ENCODE peak calls at places on chromosomes 16 and 17, in four cellular contexts. Q is HCT116, U is fibroblast of mammary gland, I is AG09309. W is an unnamed sample.

GRCh38 chr17:50944054-50944901 is 78.1 kb upstream of the TOB1 start:
- DNase-seq in U (peak), Q (no peak), I (no peak), W (peak)

GRCh38 chr17:81094744-81095607 is 60.0 kb downstream of the BAIAP2 start:
- DNase-seq in Q (peak), U (peak), I (peak), W (no peak)

GRCh38 chr16:69861276-69862030 is 89.7 kb upstream of the CLEC18A start:
- DNase-seq in I (peak), U (peak), Q (no peak), W (peak)

GRCh38 chr16:85600078-85600477 is 13.0 kb upstream of the GSE1 start:
- DNase-seq in U (no peak), Q (no peak), I (no peak), W (no peak)

GRCh38 chr17:41812176-41813038 is at the start of gene FKBP10:
- DNase-seq in Q (peak), U (peak), I (no peak), W (peak)

GRCh38 chr16:11087691-11088431 is 143.5 kb downstream of the CLEC16A start:
- DNase-seq in I (no peak), U (no peak), Q (no peak), W (no peak)

GRCh38 chr17:1022278-1023024 is 25.5 kb downstream of the TIMM22 start:
- DNase-seq in Q (no peak), U (no peak), I (no peak), W (no peak)

GRCh38 chr16:31215287-31216115 is 1.4 kb downstream of the PYDC1 start:
- DNase-seq in U (peak), I (no peak), Q (peak), W (peak)

GRCh38 chr16:86565181-86565631 is 1.4 kb upstream of the FOXC2 start:
- DNase-seq in Q (no peak), U (no peak), I (no peak), W (no peak)

GRCh38 chr16:19540241-19540970 is 15.1 kb upstream of the VPS35L start:
- DNase-seq in Q (no peak), I (no peak), U (no peak), W (no peak)

GRCh38 chr16:89200850-89201466 is 621 bp upstream of the SLC22A31 start:
- DNase-seq in Q (no peak), U (no peak), I (no peak), W (no peak)

GRCh38 chr17:18858567-18859245 is 775 bp downstream of the PRPSAP2 start:
- DNase-seq in I (no peak), Q (no peak), U (no peak), W (no peak)

GRCh38 chr17:65103431-65103830 is 33.7 kb upstream of the RGS9 start:
- DNase-seq in U (no peak), I (no peak), Q (no peak), W (no peak)

GRCh38 chr17:81579821-81580321 is 27.7 kb upstream of the FAAP100 start:
- DNase-seq in Q (no peak), U (peak), I (no peak), W (no peak)

GRCh38 chr16:81715358-81716196 is 63.5 kb upstream of the PLCG2 start:
- DNase-seq in Q (no peak), I (no peak), U (no peak), W (no peak)

GRCh38 chr17:28792877-28793666 is 49.3 kb downstream of the TRAF4 start:
- DNase-seq in I (no peak), Q (no peak), U (no peak), W (no peak)

GRCh38 chr16:68000024-68000423 is 740 bp upstream of the DPEP2 start:
- DNase-seq in I (no peak), Q (no peak), U (no peak), W (no peak)

GRCh38 chr17:49218941-49219913 is 8.7 kb downstream of the ABI3 start:
- DNase-seq in Q (no peak), I (no peak), U (no peak), W (no peak)

GRCh38 chr16:27703121-27703520 is 153.2 kb downstream of the KATNIP start:
- DNase-seq in I (no peak), U (no peak), Q (no peak), W (no peak)

GRCh38 chr16:88508868-88509748 is 56.0 kb downstream of the ZFPM1 start:
- DNase-seq in U (no peak), I (no peak), Q (no peak), W (no peak)

GRCh38 chr17:81514735-81515529 is 2.3 kb upstream of the ACTG1 start:
- DNase-seq in I (no peak), U (peak), Q (peak), W (no peak)

GRCh38 chr17:34382586-34383224 is 19.7 kb upstream of the CCL1 start:
- DNase-seq in U (no peak), I (no peak), Q (no peak), W (no peak)

GRCh38 chr17:284676-285355 is 67.8 kb downstream of the RPH3AL start:
- DNase-seq in I (no peak), U (no peak), Q (no peak), W (no peak)

GRCh38 chr17:17926840-17927449 is 45.3 kb downstream of the TOM1L2 start:
- DNase-seq in Q (no peak), U (no peak), I (no peak), W (no peak)

GRCh38 chr17:28335959-28336871 is 654 bp downstream of the TNFAIP1 start:
- DNase-seq in Q (peak), I (peak), U (peak), W (peak)

GRCh38 chr16:29844575-29845331 is 18.3 kb downstream of the CDIPT start:
- DNase-seq in I (no peak), Q (no peak), U (peak), W (no peak)

GRCh38 chr16:3960049-3960809 is 79.7 kb upstream of the CREBBP start:
- DNase-seq in I (no peak), Q (no peak), U (no peak), W (no peak)

GRCh38 chr17:28992202-28992601 is 13.6 kb downstream of the SEZ6 start:
- DNase-seq in U (no peak), I (no peak), Q (no peak), W (no peak)

GRCh38 chr17:56676807-56677206 is 83.3 kb downstream of the NOG start:
- DNase-seq in Q (no peak), I (no peak), U (no peak), W (no peak)

GRCh38 chr16:25689137-25689836 is 2.5 kb upstream of the HS3ST4 start:
- DNase-seq in U (no peak), Q (no peak), I (no peak), W (peak)
- H3K4me3 ChIP-seq in U (no peak), Q (no peak), I (no peak), W (no peak)

GRCh38 chr16:78505544-78506371 is 406.3 kb downstream of the WWOX start:
- DNase-seq in I (no peak), Q (no peak), U (peak), W (no peak)
- TF ChIP-seq CTCF in I (no peak), Q (no peak), U (peak), W (no peak)

GRCh38 chr16:1183235-1183907 is 30.5 kb downstream of the CACNA1H start:
- DNase-seq in I (no peak), U (peak), Q (no peak), W (no peak)
- H3K4me3 ChIP-seq in I (no peak), U (no peak), Q (no peak), W (no peak)

GRCh38 chr17:12492450-12492849 is 173.2 kb upstream of the MYOCD start:
- DNase-seq in U (peak), I (no peak), Q (no peak), W (peak)
- TF ChIP-seq CTCF in U (no peak), I (no peak), Q (no peak), W (no peak)

GRCh38 chr16:2212362-2213324 is 2.0 kb upstream of the BRICD5 start:
- DNase-seq in Q (no peak), I (no peak), U (no peak), W (peak)
- H3K4me3 ChIP-seq in Q (peak), I (peak), U (peak), W (peak)

DNA sequence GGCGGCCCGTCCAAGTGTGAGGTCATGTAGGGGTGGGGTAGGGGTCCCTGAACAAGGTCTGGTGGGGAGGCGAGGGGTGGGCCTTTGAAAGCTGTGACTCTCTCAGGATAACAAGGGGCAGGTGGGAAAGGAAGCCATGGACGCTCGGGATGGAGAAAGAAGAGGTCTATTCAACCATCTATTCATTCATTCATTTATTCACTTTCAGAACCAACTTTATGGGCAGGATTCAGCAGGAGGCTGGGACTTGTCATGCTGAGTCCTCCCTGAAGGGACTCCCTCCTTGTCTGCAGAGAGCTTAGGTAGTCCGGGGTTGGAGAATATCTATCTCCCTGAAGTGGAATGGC is 8.6 kb upstream of the CD300A start:
- DNase-seq in I (no peak), Q (no peak), U (no peak), W (no peak)
- TF ChIP-seq CTCF in I (no peak), Q (no peak), U (no peak), W (no peak)

DNA sequence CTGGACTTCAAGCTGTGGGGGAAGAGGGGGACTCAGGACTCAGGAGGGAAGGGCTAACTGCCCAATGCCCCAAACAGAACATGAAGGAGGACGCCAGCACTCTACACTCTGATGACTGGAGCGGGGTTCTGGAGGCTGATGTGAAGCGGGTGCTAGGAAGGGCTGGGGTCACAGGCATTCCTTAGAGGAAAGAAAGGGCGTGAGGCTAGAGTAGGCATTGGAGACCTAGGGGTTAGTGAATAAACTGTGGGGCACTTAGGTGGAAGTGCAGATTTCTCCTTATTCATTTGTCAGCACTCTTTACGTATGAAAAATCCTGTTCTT is 760 bp upstream of the LMF1 start:
- DNase-seq in U (no peak), Q (no peak), I (no peak), W (no peak)
- H3K4me3 ChIP-seq in U (no peak), Q (peak), I (no peak), W (peak)

DNA sequence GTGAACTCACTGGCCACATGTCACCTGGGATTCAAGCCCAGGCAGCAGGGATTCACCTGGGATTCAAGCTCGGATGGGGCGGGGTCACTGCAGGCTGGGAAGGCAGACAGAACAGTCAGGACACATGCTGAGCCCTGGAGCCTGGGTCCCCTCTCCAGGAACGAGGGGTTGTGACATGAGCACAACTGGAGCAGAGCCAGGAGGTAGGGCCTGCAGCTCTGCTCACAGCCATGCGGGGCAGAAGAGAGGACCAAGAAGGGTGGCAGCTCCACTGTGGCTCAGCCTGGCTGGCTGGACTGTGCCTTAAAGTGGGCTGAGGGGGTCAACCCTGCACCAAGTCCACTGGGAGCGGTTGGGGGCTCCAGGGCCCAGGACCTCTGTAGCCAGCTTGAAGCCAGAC is 150.1 kb downstream of the RAB11FIP4 start:
- DNase-seq in I (no peak), Q (no peak), U (no peak), W (no peak)
- TF ChIP-seq CTCF in I (peak), Q (no peak), U (no peak), W (no peak)

GRCh38 chr17:43018008-43018853 is 4.0 kb downstream of the VAT1 start:
- DNase-seq in U (no peak), Q (no peak), I (no peak), W (no peak)

GRCh38 chr17:43020789-43021738 is 1.1 kb downstream of the VAT1 start:
- DNase-seq in I (no peak), Q (no peak), U (peak), W (no peak)

GRCh38 chr17:43018932-43019331 is 3.3 kb downstream of the VAT1 start:
- DNase-seq in Q (no peak), I (no peak), U (peak), W (no peak)

GRCh38 chr17:43020030-43020621 is 2.1 kb downstream of the VAT1 start:
- DNase-seq in I (no peak), U (peak), Q (no peak), W (no peak)

GRCh38 chr17:43019418-43019817 is 2.8 kb downstream of the VAT1 start:
- DNase-seq in U (peak), Q (no peak), I (no peak), W (no peak)
- H3K4me3 ChIP-seq in U (peak), Q (no peak), I (no peak), W (no peak)

DNA sequence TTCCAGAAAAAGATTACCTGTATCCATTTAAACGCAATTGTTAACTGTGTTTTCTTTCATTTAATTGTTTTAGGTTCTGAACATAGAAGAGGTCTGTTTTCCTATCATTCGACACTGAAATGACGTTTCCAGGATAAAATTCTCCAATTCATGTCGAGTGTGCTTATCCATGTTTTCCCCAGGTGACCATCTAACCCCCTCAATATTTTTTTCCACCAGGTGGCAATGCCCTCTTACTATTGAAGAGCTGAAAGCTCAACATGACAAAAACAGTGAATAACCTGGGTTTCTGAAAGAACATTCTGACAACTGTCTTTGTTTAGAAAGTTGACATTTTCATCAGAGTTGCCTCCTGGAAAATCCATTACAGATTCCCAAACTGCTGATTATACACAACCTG is 948.7 kb downstream of the KCNJ2 start:
- DNase-seq in I (no peak), Q (peak), U (peak), W (no peak)
- TF ChIP-seq CTCF in I (no peak), Q (peak), U (peak), W (peak)